ENCODE peak calls at places on chromosomes 6 and 20, in eight cellular contexts. One of them, this sample, is unnamed.

GRCh38 chr6:109978174-109979032 is at the start of gene GPR6:
- DNase-seq in heart left ventricle: peak; percentile 64
- DNase-seq in CD4-positive, alpha-beta memory T cell: peak; percentile 12
- DNase-seq in left ventricle myocardium inferior: peak; percentile 51
- DNase-seq in breast epithelium: no peak
- DNase-seq in tibial artery: no peak
- DNase-seq in H1: no peak
- DNase-seq in body of pancreas: peak; percentile 55
- DNase-seq in this sample: no peak

GRCh38 chr6:151494235-151494950 is 576 bp downstream of the CCDC170 start:
- DNase-seq in heart left ventricle: peak; percentile 69
- DNase-seq in CD4-positive, alpha-beta memory T cell: peak; percentile 2
- DNase-seq in left ventricle myocardium inferior: peak; percentile 45
- DNase-seq in breast epithelium: peak; percentile 36
- DNase-seq in tibial artery: peak; percentile 65
- DNase-seq in H1: no peak
- DNase-seq in body of pancreas: no peak
- DNase-seq in this sample: no peak

GRCh38 chr6:136784910-136785746 is 7.1 kb downstream of the MAP3K5 start:
- DNase-seq in heart left ventricle: peak; percentile 68
- DNase-seq in CD4-positive, alpha-beta memory T cell: peak; percentile 39
- DNase-seq in left ventricle myocardium inferior: peak; percentile 47
- DNase-seq in breast epithelium: no peak
- DNase-seq in tibial artery: peak; percentile 78
- DNase-seq in H1: no peak
- DNase-seq in body of pancreas: peak; percentile 48
- DNase-seq in this sample: no peak

GRCh38 chr6:24549674-24550418 is 55.1 kb downstream of the ALDH5A1 start:
- DNase-seq in heart left ventricle: no peak
- DNase-seq in CD4-positive, alpha-beta memory T cell: no peak
- DNase-seq in left ventricle myocardium inferior: no peak
- DNase-seq in breast epithelium: no peak
- DNase-seq in tibial artery: no peak
- DNase-seq in H1: no peak
- DNase-seq in body of pancreas: no peak
- DNase-seq in this sample: no peak

GRCh38 chr20:5065489-5066383 is 54.0 kb downstream of the PCNA start:
- DNase-seq in heart left ventricle: peak; percentile 45
- DNase-seq in CD4-positive, alpha-beta memory T cell: no peak
- DNase-seq in left ventricle myocardium inferior: peak; percentile 36
- DNase-seq in breast epithelium: no peak
- DNase-seq in tibial artery: peak; percentile 96
- DNase-seq in H1: no peak
- DNase-seq in body of pancreas: peak; percentile 96
- DNase-seq in this sample: no peak

GRCh38 chr6:4809999-4810918 is 34.1 kb downstream of the CDYL start:
- DNase-seq in heart left ventricle: no peak
- DNase-seq in CD4-positive, alpha-beta memory T cell: no peak
- DNase-seq in left ventricle myocardium inferior: no peak
- DNase-seq in breast epithelium: no peak
- DNase-seq in tibial artery: no peak
- DNase-seq in H1: no peak
- DNase-seq in body of pancreas: no peak
- DNase-seq in this sample: no peak

GRCh38 chr20:20939006-20939405 is 167.2 kb downstream of the LINC00237 start:
- DNase-seq in heart left ventricle: no peak
- DNase-seq in CD4-positive, alpha-beta memory T cell: no peak
- DNase-seq in left ventricle myocardium inferior: no peak
- DNase-seq in breast epithelium: no peak
- DNase-seq in tibial artery: no peak
- DNase-seq in H1: no peak
- DNase-seq in body of pancreas: no peak
- DNase-seq in this sample: no peak

GRCh38 chr6:20699402-20699801 is 165.1 kb downstream of the CDKAL1 start:
- DNase-seq in heart left ventricle: no peak
- DNase-seq in CD4-positive, alpha-beta memory T cell: no peak
- DNase-seq in left ventricle myocardium inferior: no peak
- DNase-seq in breast epithelium: no peak
- DNase-seq in tibial artery: no peak
- DNase-seq in H1: no peak
- DNase-seq in body of pancreas: peak; percentile 55
- DNase-seq in this sample: no peak

GRCh38 chr6:160058603-160059215 is 62.9 kb upstream of the SLC22A1 start:
- DNase-seq in heart left ventricle: no peak
- DNase-seq in CD4-positive, alpha-beta memory T cell: no peak
- DNase-seq in left ventricle myocardium inferior: no peak
- DNase-seq in breast epithelium: no peak
- DNase-seq in tibial artery: no peak
- DNase-seq in H1: no peak
- DNase-seq in body of pancreas: no peak
- DNase-seq in this sample: no peak

GRCh38 chr6:105985816-105986632 is 100.1 kb upstream of the PRDM1 start:
- DNase-seq in heart left ventricle: peak; percentile 33
- DNase-seq in CD4-positive, alpha-beta memory T cell: no peak
- DNase-seq in left ventricle myocardium inferior: no peak
- DNase-seq in breast epithelium: no peak
- DNase-seq in tibial artery: no peak
- DNase-seq in H1: no peak
- DNase-seq in body of pancreas: no peak
- DNase-seq in this sample: no peak

GRCh38 chr20:11799131-11799800 is 118.4 kb upstream of the BTBD3 start:
- DNase-seq in heart left ventricle: no peak
- DNase-seq in CD4-positive, alpha-beta memory T cell: no peak
- DNase-seq in left ventricle myocardium inferior: no peak
- DNase-seq in breast epithelium: no peak
- DNase-seq in tibial artery: no peak
- DNase-seq in H1: no peak
- DNase-seq in body of pancreas: no peak
- DNase-seq in this sample: no peak

GRCh38 chr6:104473021-104473429 is 386.7 kb downstream of the HACE1 start:
- DNase-seq in heart left ventricle: no peak
- DNase-seq in CD4-positive, alpha-beta memory T cell: no peak
- DNase-seq in left ventricle myocardium inferior: no peak
- DNase-seq in breast epithelium: no peak
- DNase-seq in tibial artery: no peak
- DNase-seq in H1: peak; percentile 25
- DNase-seq in body of pancreas: no peak
- DNase-seq in this sample: no peak

GRCh38 chr20:4406627-4407026 is 315.1 kb upstream of the PRND start:
- DNase-seq in heart left ventricle: no peak
- DNase-seq in CD4-positive, alpha-beta memory T cell: no peak
- DNase-seq in left ventricle myocardium inferior: no peak
- DNase-seq in breast epithelium: no peak
- DNase-seq in tibial artery: no peak
- DNase-seq in H1: no peak
- DNase-seq in body of pancreas: no peak
- DNase-seq in this sample: no peak

GRCh38 chr6:31620586-31621319 is at the start of gene PRRC2A:
- DNase-seq in heart left ventricle: peak; percentile 83
- DNase-seq in CD4-positive, alpha-beta memory T cell: no peak
- DNase-seq in left ventricle myocardium inferior: peak; percentile 93
- DNase-seq in breast epithelium: peak; percentile 76
- DNase-seq in tibial artery: no peak
- DNase-seq in H1: peak; percentile 43
- DNase-seq in body of pancreas: peak; percentile 80
- DNase-seq in this sample: peak; percentile 86

GRCh38 chr6:87102296-87102695 is 7.4 kb upstream of the CGA start:
- DNase-seq in heart left ventricle: peak; percentile 42
- DNase-seq in CD4-positive, alpha-beta memory T cell: no peak
- DNase-seq in left ventricle myocardium inferior: no peak
- DNase-seq in breast epithelium: no peak
- DNase-seq in tibial artery: no peak
- DNase-seq in H1: no peak
- DNase-seq in body of pancreas: no peak
- DNase-seq in this sample: no peak

GRCh38 chr6:22350109-22350508 is 53.3 kb upstream of the PRL start:
- DNase-seq in heart left ventricle: no peak
- DNase-seq in CD4-positive, alpha-beta memory T cell: no peak
- DNase-seq in left ventricle myocardium inferior: no peak
- DNase-seq in breast epithelium: no peak
- DNase-seq in tibial artery: no peak
- DNase-seq in H1: no peak
- DNase-seq in body of pancreas: no peak
- DNase-seq in this sample: no peak

GRCh38 chr6:161354241-161354840 is 80.5 kb upstream of the AGPAT4 start:
- DNase-seq in heart left ventricle: no peak
- DNase-seq in CD4-positive, alpha-beta memory T cell: no peak
- DNase-seq in left ventricle myocardium inferior: no peak
- DNase-seq in breast epithelium: no peak
- DNase-seq in tibial artery: no peak
- DNase-seq in H1: no peak
- DNase-seq in body of pancreas: no peak
- DNase-seq in this sample: no peak

GRCh38 chr20:51750037-51750769 is 18.0 kb downstream of the ATP9A start:
- DNase-seq in heart left ventricle: peak; percentile 43
- DNase-seq in CD4-positive, alpha-beta memory T cell: no peak
- DNase-seq in left ventricle myocardium inferior: peak; percentile 44
- DNase-seq in breast epithelium: peak; percentile 86
- DNase-seq in tibial artery: peak; percentile 95
- DNase-seq in H1: no peak
- DNase-seq in body of pancreas: peak; percentile 94
- DNase-seq in this sample: no peak

GRCh38 chr20:1894471-1894950 is 696 bp upstream of the SIRPA start:
- DNase-seq in heart left ventricle: peak; percentile 74
- DNase-seq in CD4-positive, alpha-beta memory T cell: no peak
- DNase-seq in left ventricle myocardium inferior: peak; percentile 58
- DNase-seq in breast epithelium: peak; percentile 49
- DNase-seq in tibial artery: peak; percentile 84
- DNase-seq in H1: no peak
- DNase-seq in body of pancreas: peak; percentile 66
- DNase-seq in this sample: no peak

GRCh38 chr20:23291575-23292240 is 58.9 kb upstream of the NXT1 start:
- DNase-seq in heart left ventricle: no peak
- DNase-seq in CD4-positive, alpha-beta memory T cell: no peak
- DNase-seq in left ventricle myocardium inferior: no peak
- DNase-seq in breast epithelium: no peak
- DNase-seq in tibial artery: peak; percentile 19
- DNase-seq in H1: no peak
- DNase-seq in body of pancreas: no peak
- DNase-seq in this sample: no peak

GRCh38 chr20:63117151-63117550 is 98.8 kb downstream of the YTHDF1 start:
- DNase-seq in heart left ventricle: peak; percentile 4
- DNase-seq in CD4-positive, alpha-beta memory T cell: no peak
- DNase-seq in left ventricle myocardium inferior: no peak
- DNase-seq in breast epithelium: no peak
- DNase-seq in tibial artery: no peak
- DNase-seq in H1: no peak
- DNase-seq in body of pancreas: no peak
- DNase-seq in this sample: no peak

GRCh38 chr6:156943816-156944215 is 166.6 kb downstream of the ARID1B start:
- DNase-seq in heart left ventricle: no peak
- DNase-seq in CD4-positive, alpha-beta memory T cell: no peak
- DNase-seq in left ventricle myocardium inferior: no peak
- DNase-seq in breast epithelium: no peak
- DNase-seq in tibial artery: no peak
- DNase-seq in H1: no peak
- DNase-seq in body of pancreas: no peak
- DNase-seq in this sample: no peak
- H3K9me3 ChIP-seq in heart left ventricle: no peaks in the 10 kb centered on the region
- H3K9me3 ChIP-seq in CD4-positive, alpha-beta memory T cell: no peaks in the 10 kb centered on the region
- H3K9me3 ChIP-seq in left ventricle myocardium inferior: no peaks in the 10 kb centered on the region
- H3K9me3 ChIP-seq in breast epithelium: no peaks in the 10 kb centered on the region
- H3K9me3 ChIP-seq in tibial artery: no peaks in the 10 kb centered on the region
- H3K9me3 ChIP-seq in H1: no peaks in the 10 kb centered on the region
- H3K9me3 ChIP-seq in body of pancreas: no peaks in the 10 kb centered on the region
- H3K9me3 ChIP-seq in this sample: no peaks in the 10 kb centered on the region

GRCh38 chr6:373031-373430 is 18.5 kb upstream of the IRF4 start:
- DNase-seq in heart left ventricle: no peak
- DNase-seq in CD4-positive, alpha-beta memory T cell: no peak
- DNase-seq in left ventricle myocardium inferior: no peak
- DNase-seq in breast epithelium: no peak
- DNase-seq in tibial artery: peak; percentile 64
- DNase-seq in H1: no peak
- DNase-seq in body of pancreas: no peak
- DNase-seq in this sample: no peak
- H3K9me3 ChIP-seq in heart left ventricle: no peaks in the 10 kb centered on the region
- H3K9me3 ChIP-seq in CD4-positive, alpha-beta memory T cell: no peaks in the 10 kb centered on the region
- H3K9me3 ChIP-seq in left ventricle myocardium inferior: no peaks in the 10 kb centered on the region
- H3K9me3 ChIP-seq in breast epithelium: no peaks in the 10 kb centered on the region
- H3K9me3 ChIP-seq in tibial artery: no peaks in the 10 kb centered on the region
- H3K9me3 ChIP-seq in H1: peaks cover 32% of the 10 kb centered on the region
- H3K9me3 ChIP-seq in body of pancreas: no peaks in the 10 kb centered on the region
- H3K9me3 ChIP-seq in this sample: no peaks in the 10 kb centered on the region

GRCh38 chr6:168557512-168557911 is 116.5 kb downstream of the SMOC2 start:
- DNase-seq in heart left ventricle: no peak
- DNase-seq in CD4-positive, alpha-beta memory T cell: no peak
- DNase-seq in left ventricle myocardium inferior: no peak
- DNase-seq in breast epithelium: no peak
- DNase-seq in tibial artery: no peak
- DNase-seq in H1: no peak
- DNase-seq in body of pancreas: no peak
- DNase-seq in this sample: no peak

GRCh38 chr6:168560126-168560525 is 119.1 kb downstream of the SMOC2 start:
- DNase-seq in heart left ventricle: no peak
- DNase-seq in CD4-positive, alpha-beta memory T cell: no peak
- DNase-seq in left ventricle myocardium inferior: no peak
- DNase-seq in breast epithelium: no peak
- DNase-seq in tibial artery: no peak
- DNase-seq in H1: no peak
- DNase-seq in body of pancreas: no peak
- DNase-seq in this sample: no peak

GRCh38 chr6:168555618-168556273 is 114.8 kb downstream of the SMOC2 start:
- DNase-seq in heart left ventricle: no peak
- DNase-seq in CD4-positive, alpha-beta memory T cell: no peak
- DNase-seq in left ventricle myocardium inferior: no peak
- DNase-seq in breast epithelium: no peak
- DNase-seq in tibial artery: no peak
- DNase-seq in H1: no peak
- DNase-seq in body of pancreas: no peak
- DNase-seq in this sample: no peak

GRCh38 chr6:168559574-168560098 is 118.7 kb downstream of the SMOC2 start:
- DNase-seq in heart left ventricle: no peak
- DNase-seq in CD4-positive, alpha-beta memory T cell: no peak
- DNase-seq in left ventricle myocardium inferior: no peak
- DNase-seq in breast epithelium: no peak
- DNase-seq in tibial artery: no peak
- DNase-seq in H1: no peak
- DNase-seq in body of pancreas: no peak
- DNase-seq in this sample: no peak

GRCh38 chr6:168558686-168559085 is 117.7 kb downstream of the SMOC2 start:
- DNase-seq in heart left ventricle: no peak
- DNase-seq in CD4-positive, alpha-beta memory T cell: no peak
- DNase-seq in left ventricle myocardium inferior: no peak
- DNase-seq in breast epithelium: no peak
- DNase-seq in tibial artery: no peak
- DNase-seq in H1: no peak
- DNase-seq in body of pancreas: no peak
- DNase-seq in this sample: no peak
- H3K9me3 ChIP-seq in heart left ventricle: no peaks in the 10 kb centered on the region
- H3K9me3 ChIP-seq in CD4-positive, alpha-beta memory T cell: no peaks in the 10 kb centered on the region
- H3K9me3 ChIP-seq in left ventricle myocardium inferior: no peaks in the 10 kb centered on the region
- H3K9me3 ChIP-seq in breast epithelium: no peaks in the 10 kb centered on the region
- H3K9me3 ChIP-seq in tibial artery: no peaks in the 10 kb centered on the region
- H3K9me3 ChIP-seq in H1: no peaks in the 10 kb centered on the region
- H3K9me3 ChIP-seq in body of pancreas: no peaks in the 10 kb centered on the region
- H3K9me3 ChIP-seq in this sample: no peaks in the 10 kb centered on the region

DNA sequence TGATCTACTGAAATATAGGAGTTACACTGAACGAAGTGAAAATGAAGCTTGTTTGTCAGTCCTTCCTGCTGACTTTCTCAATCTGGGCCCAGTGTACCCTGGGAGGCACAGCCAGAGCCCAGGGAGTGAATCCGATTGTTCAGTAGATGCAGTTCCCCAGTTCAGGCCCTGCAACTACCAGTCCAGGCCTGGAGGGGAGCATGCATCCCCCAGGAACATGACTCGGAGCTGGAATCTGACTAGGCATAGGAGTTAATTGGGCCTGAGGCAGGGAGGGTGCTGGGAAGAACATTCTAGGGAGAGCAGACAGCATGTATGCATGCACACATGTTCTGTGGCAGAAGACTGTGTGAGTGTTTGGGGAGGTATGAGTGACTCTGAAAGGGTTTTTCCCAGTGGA is 42.1 kb downstream of the PHACTR3 start:
- DNase-seq in heart left ventricle: no peak
- DNase-seq in CD4-positive, alpha-beta memory T cell: no peak
- DNase-seq in left ventricle myocardium inferior: no peak
- DNase-seq in breast epithelium: no peak
- DNase-seq in tibial artery: no peak
- DNase-seq in H1: no peak
- DNase-seq in body of pancreas: no peak
- DNase-seq in this sample: no peak
- H3K9me3 ChIP-seq in heart left ventricle: no peaks in the 10 kb centered on the region
- H3K9me3 ChIP-seq in CD4-positive, alpha-beta memory T cell: no peaks in the 10 kb centered on the region
- H3K9me3 ChIP-seq in left ventricle myocardium inferior: no peaks in the 10 kb centered on the region
- H3K9me3 ChIP-seq in breast epithelium: no peaks in the 10 kb centered on the region
- H3K9me3 ChIP-seq in tibial artery: no peaks in the 10 kb centered on the region
- H3K9me3 ChIP-seq in H1: peaks cover 79% of the 10 kb centered on the region
- H3K9me3 ChIP-seq in body of pancreas: no peaks in the 10 kb centered on the region
- H3K9me3 ChIP-seq in this sample: no peaks in the 10 kb centered on the region